ENCODE peak calls at places on chromosome 4, in six cellular contexts. T is GM13977; Q is left colon; P is sciatic nerve; N is activated CD4-positive, CD25-positive, alpha-beta regulatory T cell; V is NCI-H1048. K is an unnamed sample.

GRCh38 chr4:99856166-99856565 is 38.1 kb downstream of the LAMTOR3 start:
- DNase-seq in N (no peak), V (no peak), Q (no peak), T (no peak), P (no peak), K (no peak)

GRCh38 chr4:92234393-92235176 is 69.2 kb upstream of the GRID2 start:
- DNase-seq in T (no peak), P (no peak), Q (no peak), V (no peak), N (no peak), K (no peak)

GRCh38 chr4:107814758-107815552 is 9.8 kb upstream of the SGMS2 start:
- DNase-seq in Q (no peak), P (no peak), T (no peak), N (no peak), V (no peak), K (no peak)

GRCh38 chr4:52982246-52982950 is 120.3 kb downstream of the RASL11B start:
- DNase-seq in Q (no peak), T (peak; percentile 32), N (no peak), V (peak; percentile 3), P (no peak), K (no peak)

GRCh38 chr4:73193659-73194058 is 64.9 kb downstream of the ANKRD17 start:
- DNase-seq in V (no peak), N (no peak), T (no peak), Q (no peak), P (no peak), K (no peak)

GRCh38 chr4:149897784-149898183 is 82.1 kb upstream of the IQCM start:
- DNase-seq in P (no peak), T (no peak), Q (no peak), V (no peak), N (no peak), K (no peak)

GRCh38 chr4:76535603-76536380 is 100.8 kb downstream of the SHROOM3 start:
- DNase-seq in Q (peak; percentile 67), V (no peak), N (no peak), T (no peak), P (no peak), K (peak; percentile 33)

GRCh38 chr4:1183985-1184773 is 11.8 kb upstream of the SPON2 start:
- DNase-seq in T (peak; percentile 60), Q (no peak), N (no peak), V (no peak), P (peak; percentile 31), K (no peak)

GRCh38 chr4:185734214-185734613 is 77.8 kb downstream of the SORBS2 start:
- DNase-seq in P (no peak), V (no peak), N (no peak), T (peak; percentile 71), Q (no peak), K (no peak)

GRCh38 chr4:3257691-3258482 is 8.9 kb downstream of the MSANTD1 start:
- DNase-seq in T (no peak), V (no peak), Q (no peak), P (no peak), N (no peak), K (peak; percentile 16)

GRCh38 chr4:150694438-150694837 is 112.5 kb downstream of the MAB21L2 start:
- DNase-seq in T (peak; percentile 12), P (no peak), Q (no peak), N (no peak), V (no peak), K (no peak)

GRCh38 chr4:157048248-157048647 is 27.7 kb upstream of the GLRB start:
- DNase-seq in P (no peak), N (no peak), V (no peak), Q (no peak), T (no peak), K (no peak)

GRCh38 chr4:106370214-106370613 is 1.6 kb upstream of the GIMD1 start:
- DNase-seq in T (no peak), Q (no peak), N (no peak), P (no peak), V (no peak), K (no peak)

GRCh38 chr4:74632634-74633033 is 161.7 kb downstream of the BTC start:
- DNase-seq in N (no peak), V (no peak), T (no peak), Q (peak; percentile 18), P (no peak), K (peak; percentile 81)

GRCh38 chr4:633976-634598 is 8.7 kb downstream of the PDE6B start:
- DNase-seq in N (no peak), T (no peak), Q (no peak), P (no peak), V (no peak), K (no peak)

GRCh38 chr4:78512357-78512920 is 39.1 kb upstream of the ANXA3 start:
- DNase-seq in V (no peak), Q (peak; percentile 71), P (no peak), N (no peak), T (no peak), K (peak; percentile 70)

GRCh38 chr4:60463846-60464502 is 736.2 kb upstream of the ADGRL3 start:
- DNase-seq in N (no peak), P (no peak), Q (no peak), V (no peak), T (peak; percentile 6), K (no peak)

GRCh38 chr4:36226430-36227227 is 17.7 kb downstream of the ARAP2 start:
- DNase-seq in T (no peak), N (no peak), Q (no peak), P (no peak), V (no peak), K (no peak)

GRCh38 chr4:157992038-157992706 is 180.7 kb downstream of the GASK1B start:
- DNase-seq in T (peak; percentile 7), P (no peak), V (no peak), N (no peak), Q (peak; percentile 11), K (peak; percentile 77)

GRCh38 chr4:10121568-10122097 is 5.0 kb upstream of the WDR1 start:
- DNase-seq in N (no peak), Q (no peak), V (no peak), T (no peak), P (no peak), K (peak; percentile 41)

GRCh38 chr4:8199594-8200301 is 658 bp downstream of the SH3TC1 start:
- DNase-seq in P (no peak), N (no peak), V (no peak), T (peak; percentile 58), Q (peak; percentile 64), K (no peak)

GRCh38 chr4:88629826-88630225 is 37.5 kb downstream of the HERC3 start:
- DNase-seq in N (no peak), T (no peak), P (no peak), V (no peak), Q (no peak), K (no peak)

GRCh38 chr4:108922191-108922590 is 159.3 kb upstream of the ETNPPL start:
- DNase-seq in N (no peak), P (no peak), V (no peak), T (no peak), Q (no peak), K (no peak)

GRCh38 chr4:188665466-188665865 is 526.2 kb downstream of the TRIML1 start:
- DNase-seq in P (no peak), T (no peak), V (no peak), N (no peak), Q (no peak), K (no peak)

GRCh38 chr4:56240554-56241190 is 146.6 kb downstream of the AASDH start:
- DNase-seq in Q (peak; percentile 29), V (no peak), T (no peak), P (no peak), N (no peak), K (peak; percentile 48)

GRCh38 chr4:87120411-87121162 is 99.8 kb downstream of the KLHL8 start:
- DNase-seq in T (no peak), P (peak; percentile 71), Q (peak; percentile 69), V (no peak), N (no peak), K (peak; percentile 84)

GRCh38 chr4:173413043-173413442 is 14.1 kb upstream of the SCRG1 start:
- DNase-seq in V (no peak), T (no peak), P (no peak), Q (no peak), N (no peak), K (no peak)